ENCODE peak calls at places on chromosomes 13 and 19, in five cellular contexts. L is A673, C is Panc1, X is psoas muscle, O is upper lobe of left lung. D is an unnamed sample.

GRCh38 chr13:20195846-20196245 is 3.1 kb upstream of the GJB2 start:
- DNase-seq in X (no peak), C (no peak), L (no peak), O (no peak), D (peak)

GRCh38 chr19:45276284-45276687 is 25.2 kb downstream of the MARK4 start:
- DNase-seq in L (peak), O (no peak), X (no peak), C (no peak), D (no peak)

GRCh38 chr13:29923554-29924481 is 73.4 kb upstream of the UBL3 start:
- DNase-seq in L (peak), X (peak), O (peak), C (peak), D (peak)

GRCh38 chr13:32669030-32669646 is 82.9 kb downstream of the PDS5B start:
- DNase-seq in X (no peak), L (peak), C (no peak), O (no peak), D (no peak)

GRCh38 chr13:23993439-23993980 is 96.2 kb upstream of the C1QTNF9B start:
- DNase-seq in C (no peak), L (no peak), X (no peak), O (no peak), D (no peak)

GRCh38 chr19:31985001-31985605 is 360.3 kb upstream of the ZNF507 start:
- DNase-seq in C (no peak), X (no peak), O (no peak), L (no peak), D (no peak)

GRCh38 chr13:49428041-49428763 is 15.7 kb downstream of the CAB39L start:
- DNase-seq in O (no peak), X (no peak), L (no peak), C (no peak), D (no peak)

GRCh38 chr13:106172176-106172905 is 363.1 kb downstream of the EFNB2 start:
- DNase-seq in X (no peak), C (no peak), O (no peak), L (no peak), D (no peak)

GRCh38 chr13:67135356-67135755 is 94.8 kb downstream of the PCDH9 start:
- DNase-seq in O (no peak), X (no peak), C (no peak), L (no peak), D (no peak)

GRCh38 chr13:34416833-34417425 is 525.1 kb upstream of the NBEA start:
- DNase-seq in O (no peak), C (no peak), L (no peak), X (peak), D (no peak)

DNA sequence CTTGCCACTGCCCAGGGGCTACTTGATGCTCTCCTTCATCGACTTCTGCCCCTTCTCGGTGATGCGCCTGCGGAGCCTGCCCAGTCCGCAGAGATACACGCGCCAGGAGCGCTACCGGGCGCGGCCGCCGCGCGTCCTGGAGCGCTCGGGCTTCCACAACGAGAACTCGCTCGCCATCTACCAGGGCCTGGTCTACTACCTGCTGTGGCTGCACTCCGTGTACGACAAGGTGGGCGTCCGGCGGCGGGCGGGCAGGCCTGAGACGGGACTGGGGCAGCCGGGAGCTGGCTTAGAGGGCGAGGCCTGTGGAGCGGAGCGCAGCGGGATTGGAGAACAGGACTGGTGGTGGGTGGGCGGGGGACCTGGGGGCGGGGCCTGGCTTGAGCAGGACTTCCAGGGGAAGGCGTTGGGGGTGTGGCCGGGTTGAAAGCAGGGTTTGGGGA is 12.7 kb upstream of the PSMD8 start:
- DNase-seq in L (peak), X (peak), O (peak), C (peak), D (no peak)
- TF ChIP-seq CTCF in L (no peak), X (peak), O (peak), C (no peak), D (no peak)

GRCh38 chr13:97257800-97258799 is 36.0 kb downstream of the MBNL2 start:
- DNase-seq in C (no peak), X (peak), O (peak), L (peak), D (peak)

GRCh38 chr13:97257228-97257755 is 35.2 kb downstream of the MBNL2 start:
- DNase-seq in X (no peak), L (no peak), C (no peak), O (no peak), D (no peak)

GRCh38 chr13:97254809-97255208 is 32.7 kb downstream of the MBNL2 start:
- DNase-seq in C (no peak), L (no peak), O (no peak), X (no peak), D (no peak)

GRCh38 chr13:97255515-97255999 is 33.4 kb downstream of the MBNL2 start:
- DNase-seq in O (no peak), X (no peak), C (no peak), L (no peak), D (no peak)

GRCh38 chr13:97256343-97256783 is 34.2 kb downstream of the MBNL2 start:
- DNase-seq in X (no peak), C (no peak), O (no peak), L (no peak), D (no peak)
- H3K4me3 ChIP-seq in X (peak), C (no peak), O (no peak), L (no peak), D (peak)

DNA sequence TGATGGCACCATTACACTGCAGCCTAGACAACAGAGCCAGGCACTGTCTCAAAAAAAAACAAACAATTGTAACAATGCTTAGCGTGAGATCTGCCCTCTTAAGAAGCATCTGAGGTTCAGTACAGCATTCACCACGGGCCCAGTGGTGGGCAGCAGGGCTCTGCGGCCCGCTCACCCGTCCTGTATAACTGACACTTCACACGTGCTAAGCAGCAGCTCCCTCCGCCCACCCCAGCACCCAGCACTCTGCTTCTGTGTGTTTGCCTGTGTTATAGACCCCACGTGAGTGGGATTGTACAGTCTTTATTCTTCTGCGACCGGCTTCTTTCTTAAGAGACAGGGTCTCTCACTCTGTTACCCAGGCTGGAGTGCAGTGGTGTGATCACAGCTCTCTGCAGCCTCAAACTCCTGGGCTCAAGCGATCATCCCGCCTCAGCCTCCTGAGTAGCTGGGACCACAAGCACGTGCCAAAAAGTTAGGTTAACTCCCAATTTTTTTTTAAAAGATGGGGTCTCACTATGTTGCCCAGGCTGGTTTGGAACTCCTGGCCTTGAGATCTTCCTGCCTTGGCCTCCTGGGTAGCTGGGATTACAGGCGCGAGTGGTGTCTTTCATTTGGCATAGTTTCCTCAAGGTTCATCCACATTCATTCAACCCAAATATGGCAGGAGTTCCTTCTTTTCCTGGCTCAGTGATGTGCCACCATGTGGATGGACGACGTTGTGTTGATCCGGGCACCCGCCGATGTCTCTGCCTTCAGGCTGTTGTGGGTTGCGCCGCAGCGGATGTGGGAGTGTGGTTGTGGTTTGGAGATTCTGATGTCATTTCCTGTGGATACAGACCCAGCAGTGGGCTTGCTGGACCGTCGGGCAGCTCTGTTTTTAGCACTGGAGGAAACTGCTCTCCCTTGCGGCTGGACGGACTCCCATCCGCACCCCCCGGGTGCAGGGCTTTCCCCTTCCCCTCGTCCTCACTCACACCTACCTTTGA is 170.0 kb downstream of the KDM4B start:
- DNase-seq in O (peak), X (no peak), C (no peak), L (peak), D (no peak)
- H3K27ac ChIP-seq in O (no peak), X (no peak), C (no peak), L (peak), D (no peak)

GRCh38 chr13:98509271-98510155 is 67.4 kb downstream of the STK24 start:
- DNase-seq in O (peak), L (no peak), C (no peak), X (peak), D (no peak)
- TF ChIP-seq CTCF in O (no peak), L (no peak), C (no peak), X (no peak), D (peak)

GRCh38 chr19:13094285-13094595 is 8.4 kb downstream of the LYL1 start:
- DNase-seq in L (no peak), O (no peak), C (no peak), X (no peak), D (no peak)
- H3K4me3 ChIP-seq in L (no peak), O (no peak), C (no peak), X (no peak), D (no peak)

GRCh38 chr13:62119739-62120700 is 704.4 kb upstream of the PCDH20 start:
- DNase-seq in O (no peak), X (no peak), C (no peak), L (peak), D (no peak)
- H3K27ac ChIP-seq in O (no peak), X (no peak), C (no peak), L (no peak), D (no peak)

D was measured in coronary artery.